ENCODE peak calls at places on chromosome 15, in ten cellular contexts. One of them, this sample, is unnamed.

GRCh38 chr15:47218295-47218694 is 499.0 kb upstream of the SEMA6D start:
- DNase-seq in stimulated activated CD8-positive, alpha-beta memory T cell treated with anti-CD3 and anti-CD28 coated beads, Interleukin-4, amount 100 ng/mL, for 4 hours: no peak
- DNase-seq in M059J: peak
- DNase-seq in stimulated activated CD4-positive, alpha-beta T cell treated with anti-CD3 and anti-CD28 coated beads, Interleukin-4, amount 100 ng/mL, for 24 hours: no peak
- DNase-seq in cardiac fibroblast: no peak
- DNase-seq in NCI-H524: no peak
- DNase-seq in thoracic aorta: no peak
- DNase-seq in activated T-helper 9 cell treated with anti-CD3 and anti-CD28 coated beads, Interleukin-2, amount 50 U/mL, for 16 hours: no peak
- DNase-seq in A172: no peak
- DNase-seq in mesendoderm: no peak
- DNase-seq in this sample: no peak

GRCh38 chr15:70439880-70440279 is 323.5 kb downstream of the UACA start:
- DNase-seq in A172: no peak
- DNase-seq in stimulated activated CD4-positive, alpha-beta T cell treated with anti-CD3 and anti-CD28 coated beads, Interleukin-4, amount 100 ng/mL, for 24 hours: no peak
- DNase-seq in NCI-H524: no peak
- DNase-seq in activated T-helper 9 cell treated with anti-CD3 and anti-CD28 coated beads, Interleukin-2, amount 50 U/mL, for 16 hours: no peak
- DNase-seq in stimulated activated CD8-positive, alpha-beta memory T cell treated with anti-CD3 and anti-CD28 coated beads, Interleukin-4, amount 100 ng/mL, for 4 hours: no peak
- DNase-seq in M059J: no peak
- DNase-seq in mesendoderm: no peak
- DNase-seq in thoracic aorta: no peak
- DNase-seq in cardiac fibroblast: no peak
- DNase-seq in this sample: no peak

GRCh38 chr15:97461212-97461611 is 499.3 kb upstream of the ARRDC4 start:
- DNase-seq in A172: peak
- DNase-seq in M059J: no peak
- DNase-seq in cardiac fibroblast: peak
- DNase-seq in stimulated activated CD8-positive, alpha-beta memory T cell treated with anti-CD3 and anti-CD28 coated beads, Interleukin-4, amount 100 ng/mL, for 4 hours: no peak
- DNase-seq in thoracic aorta: no peak
- DNase-seq in NCI-H524: no peak
- DNase-seq in activated T-helper 9 cell treated with anti-CD3 and anti-CD28 coated beads, Interleukin-2, amount 50 U/mL, for 16 hours: no peak
- DNase-seq in mesendoderm: no peak
- DNase-seq in stimulated activated CD4-positive, alpha-beta T cell treated with anti-CD3 and anti-CD28 coated beads, Interleukin-4, amount 100 ng/mL, for 24 hours: no peak
- DNase-seq in this sample: peak

GRCh38 chr15:26889298-26889898 is 22.5 kb downstream of the GABRA5 start:
- DNase-seq in stimulated activated CD8-positive, alpha-beta memory T cell treated with anti-CD3 and anti-CD28 coated beads, Interleukin-4, amount 100 ng/mL, for 4 hours: no peak
- DNase-seq in mesendoderm: peak
- DNase-seq in activated T-helper 9 cell treated with anti-CD3 and anti-CD28 coated beads, Interleukin-2, amount 50 U/mL, for 16 hours: no peak
- DNase-seq in NCI-H524: peak
- DNase-seq in thoracic aorta: no peak
- DNase-seq in A172: peak
- DNase-seq in cardiac fibroblast: peak
- DNase-seq in M059J: peak
- DNase-seq in stimulated activated CD4-positive, alpha-beta T cell treated with anti-CD3 and anti-CD28 coated beads, Interleukin-4, amount 100 ng/mL, for 24 hours: peak
- DNase-seq in this sample: peak

GRCh38 chr15:59918994-59919951 is 84.8 kb upstream of the FOXB1 start:
- DNase-seq in NCI-H524: no peak
- DNase-seq in cardiac fibroblast: peak
- DNase-seq in mesendoderm: no peak
- DNase-seq in activated T-helper 9 cell treated with anti-CD3 and anti-CD28 coated beads, Interleukin-2, amount 50 U/mL, for 16 hours: peak
- DNase-seq in stimulated activated CD4-positive, alpha-beta T cell treated with anti-CD3 and anti-CD28 coated beads, Interleukin-4, amount 100 ng/mL, for 24 hours: peak
- DNase-seq in A172: peak
- DNase-seq in thoracic aorta: no peak
- DNase-seq in stimulated activated CD8-positive, alpha-beta memory T cell treated with anti-CD3 and anti-CD28 coated beads, Interleukin-4, amount 100 ng/mL, for 4 hours: no peak
- DNase-seq in M059J: peak
- DNase-seq in this sample: peak

GRCh38 chr15:29674661-29675533 is 147.4 kb downstream of the TJP1 start:
- DNase-seq in mesendoderm: peak
- DNase-seq in activated T-helper 9 cell treated with anti-CD3 and anti-CD28 coated beads, Interleukin-2, amount 50 U/mL, for 16 hours: no peak
- DNase-seq in M059J: peak
- DNase-seq in A172: no peak
- DNase-seq in stimulated activated CD4-positive, alpha-beta T cell treated with anti-CD3 and anti-CD28 coated beads, Interleukin-4, amount 100 ng/mL, for 24 hours: no peak
- DNase-seq in NCI-H524: peak
- DNase-seq in thoracic aorta: no peak
- DNase-seq in stimulated activated CD8-positive, alpha-beta memory T cell treated with anti-CD3 and anti-CD28 coated beads, Interleukin-4, amount 100 ng/mL, for 4 hours: no peak
- DNase-seq in cardiac fibroblast: peak
- DNase-seq in this sample: no peak

GRCh38 chr15:78637776-78638435 is 3.1 kb downstream of the CHRNB4 start:
- DNase-seq in A172: no peak
- DNase-seq in activated T-helper 9 cell treated with anti-CD3 and anti-CD28 coated beads, Interleukin-2, amount 50 U/mL, for 16 hours: no peak
- DNase-seq in thoracic aorta: no peak
- DNase-seq in NCI-H524: peak
- DNase-seq in cardiac fibroblast: no peak
- DNase-seq in stimulated activated CD8-positive, alpha-beta memory T cell treated with anti-CD3 and anti-CD28 coated beads, Interleukin-4, amount 100 ng/mL, for 4 hours: no peak
- DNase-seq in stimulated activated CD4-positive, alpha-beta T cell treated with anti-CD3 and anti-CD28 coated beads, Interleukin-4, amount 100 ng/mL, for 24 hours: no peak
- DNase-seq in M059J: no peak
- DNase-seq in mesendoderm: no peak
- DNase-seq in this sample: no peak

GRCh38 chr15:95929232-95929846 is 401.2 kb upstream of the NR2F2 start:
- DNase-seq in M059J: peak
- DNase-seq in activated T-helper 9 cell treated with anti-CD3 and anti-CD28 coated beads, Interleukin-2, amount 50 U/mL, for 16 hours: no peak
- DNase-seq in thoracic aorta: no peak
- DNase-seq in A172: peak
- DNase-seq in stimulated activated CD8-positive, alpha-beta memory T cell treated with anti-CD3 and anti-CD28 coated beads, Interleukin-4, amount 100 ng/mL, for 4 hours: no peak
- DNase-seq in stimulated activated CD4-positive, alpha-beta T cell treated with anti-CD3 and anti-CD28 coated beads, Interleukin-4, amount 100 ng/mL, for 24 hours: no peak
- DNase-seq in NCI-H524: no peak
- DNase-seq in mesendoderm: no peak
- DNase-seq in cardiac fibroblast: peak
- DNase-seq in this sample: no peak

GRCh38 chr15:31237042-31237324 is 89.7 kb upstream of the KLF13 start:
- DNase-seq in stimulated activated CD8-positive, alpha-beta memory T cell treated with anti-CD3 and anti-CD28 coated beads, Interleukin-4, amount 100 ng/mL, for 4 hours: no peak
- DNase-seq in stimulated activated CD4-positive, alpha-beta T cell treated with anti-CD3 and anti-CD28 coated beads, Interleukin-4, amount 100 ng/mL, for 24 hours: no peak
- DNase-seq in activated T-helper 9 cell treated with anti-CD3 and anti-CD28 coated beads, Interleukin-2, amount 50 U/mL, for 16 hours: no peak
- DNase-seq in M059J: no peak
- DNase-seq in cardiac fibroblast: no peak
- DNase-seq in thoracic aorta: no peak
- DNase-seq in NCI-H524: no peak
- DNase-seq in mesendoderm: no peak
- DNase-seq in A172: no peak
- DNase-seq in this sample: no peak

GRCh38 chr15:61517335-61517734 is 288.2 kb upstream of the RORA start:
- DNase-seq in mesendoderm: no peak
- DNase-seq in stimulated activated CD8-positive, alpha-beta memory T cell treated with anti-CD3 and anti-CD28 coated beads, Interleukin-4, amount 100 ng/mL, for 4 hours: no peak
- DNase-seq in stimulated activated CD4-positive, alpha-beta T cell treated with anti-CD3 and anti-CD28 coated beads, Interleukin-4, amount 100 ng/mL, for 24 hours: no peak
- DNase-seq in thoracic aorta: no peak
- DNase-seq in A172: no peak
- DNase-seq in M059J: no peak
- DNase-seq in cardiac fibroblast: no peak
- DNase-seq in NCI-H524: no peak
- DNase-seq in activated T-helper 9 cell treated with anti-CD3 and anti-CD28 coated beads, Interleukin-2, amount 50 U/mL, for 16 hours: no peak
- DNase-seq in this sample: no peak

GRCh38 chr15:81108427-81108826 is 25.6 kb upstream of the CFAP161 start:
- DNase-seq in NCI-H524: no peak
- DNase-seq in stimulated activated CD4-positive, alpha-beta T cell treated with anti-CD3 and anti-CD28 coated beads, Interleukin-4, amount 100 ng/mL, for 24 hours: peak
- DNase-seq in M059J: no peak
- DNase-seq in activated T-helper 9 cell treated with anti-CD3 and anti-CD28 coated beads, Interleukin-2, amount 50 U/mL, for 16 hours: no peak
- DNase-seq in cardiac fibroblast: no peak
- DNase-seq in A172: no peak
- DNase-seq in stimulated activated CD8-positive, alpha-beta memory T cell treated with anti-CD3 and anti-CD28 coated beads, Interleukin-4, amount 100 ng/mL, for 4 hours: no peak
- DNase-seq in thoracic aorta: no peak
- DNase-seq in mesendoderm: peak
- DNase-seq in this sample: no peak

GRCh38 chr15:58229297-58229768 is 91.2 kb downstream of the AQP9 start:
- DNase-seq in activated T-helper 9 cell treated with anti-CD3 and anti-CD28 coated beads, Interleukin-2, amount 50 U/mL, for 16 hours: no peak
- DNase-seq in NCI-H524: no peak
- DNase-seq in cardiac fibroblast: no peak
- DNase-seq in thoracic aorta: no peak
- DNase-seq in stimulated activated CD8-positive, alpha-beta memory T cell treated with anti-CD3 and anti-CD28 coated beads, Interleukin-4, amount 100 ng/mL, for 4 hours: no peak
- DNase-seq in M059J: no peak
- DNase-seq in stimulated activated CD4-positive, alpha-beta T cell treated with anti-CD3 and anti-CD28 coated beads, Interleukin-4, amount 100 ng/mL, for 24 hours: no peak
- DNase-seq in A172: no peak
- DNase-seq in mesendoderm: peak
- DNase-seq in this sample: no peak

GRCh38 chr15:45249125-45249780 is 2.8 kb upstream of the SLC28A2 start:
- DNase-seq in NCI-H524: no peak
- DNase-seq in M059J: no peak
- DNase-seq in cardiac fibroblast: no peak
- DNase-seq in mesendoderm: no peak
- DNase-seq in stimulated activated CD4-positive, alpha-beta T cell treated with anti-CD3 and anti-CD28 coated beads, Interleukin-4, amount 100 ng/mL, for 24 hours: no peak
- DNase-seq in stimulated activated CD8-positive, alpha-beta memory T cell treated with anti-CD3 and anti-CD28 coated beads, Interleukin-4, amount 100 ng/mL, for 4 hours: no peak
- DNase-seq in A172: no peak
- DNase-seq in activated T-helper 9 cell treated with anti-CD3 and anti-CD28 coated beads, Interleukin-2, amount 50 U/mL, for 16 hours: no peak
- DNase-seq in thoracic aorta: no peak
- DNase-seq in this sample: no peak

GRCh38 chr15:69749274-69749673 is 296.7 kb downstream of the RPLP1 start:
- DNase-seq in A172: no peak
- DNase-seq in NCI-H524: no peak
- DNase-seq in stimulated activated CD8-positive, alpha-beta memory T cell treated with anti-CD3 and anti-CD28 coated beads, Interleukin-4, amount 100 ng/mL, for 4 hours: no peak
- DNase-seq in stimulated activated CD4-positive, alpha-beta T cell treated with anti-CD3 and anti-CD28 coated beads, Interleukin-4, amount 100 ng/mL, for 24 hours: no peak
- DNase-seq in cardiac fibroblast: no peak
- DNase-seq in thoracic aorta: no peak
- DNase-seq in mesendoderm: no peak
- DNase-seq in M059J: no peak
- DNase-seq in activated T-helper 9 cell treated with anti-CD3 and anti-CD28 coated beads, Interleukin-2, amount 50 U/mL, for 16 hours: no peak
- DNase-seq in this sample: no peak

This sample was measured in MCF 10A.